ENCODE peak calls at places on chromosomes 5 and 9, in five cellular contexts. One of them, this sample, is unnamed.

GRCh38 chr5:52922384-52922783 is 66.8 kb upstream of the ITGA2 start:
- DNase-seq in iPS-NIHi11: peak
- DNase-seq in effector memory CD8-positive, alpha-beta T cell: no peak
- DNase-seq in hypothalamus: no peak
- DNase-seq in naive thymus-derived CD4-positive, alpha-beta T cell: no peak
- DNase-seq in this sample: peak

GRCh38 chr5:126334755-126335154 is 88.5 kb upstream of the GRAMD2B start:
- DNase-seq in iPS-NIHi11: no peak
- DNase-seq in effector memory CD8-positive, alpha-beta T cell: no peak
- DNase-seq in hypothalamus: no peak
- DNase-seq in naive thymus-derived CD4-positive, alpha-beta T cell: no peak
- DNase-seq in this sample: peak

GRCh38 chr5:126265917-126266316 is 157.3 kb upstream of the GRAMD2B start:
- DNase-seq in iPS-NIHi11: no peak
- DNase-seq in effector memory CD8-positive, alpha-beta T cell: no peak
- DNase-seq in hypothalamus: no peak
- DNase-seq in naive thymus-derived CD4-positive, alpha-beta T cell: no peak
- DNase-seq in this sample: no peak

GRCh38 chr5:1204693-1205242 is 3.4 kb downstream of the SLC6A19 start:
- DNase-seq in iPS-NIHi11: no peak
- DNase-seq in effector memory CD8-positive, alpha-beta T cell: no peak
- DNase-seq in hypothalamus: no peak
- DNase-seq in naive thymus-derived CD4-positive, alpha-beta T cell: no peak
- DNase-seq in this sample: no peak

GRCh38 chr5:122341087-122341486 is 29.1 kb downstream of the SNCAIP start:
- DNase-seq in iPS-NIHi11: no peak
- DNase-seq in effector memory CD8-positive, alpha-beta T cell: no peak
- DNase-seq in hypothalamus: no peak
- DNase-seq in naive thymus-derived CD4-positive, alpha-beta T cell: no peak
- DNase-seq in this sample: no peak

GRCh38 chr9:109101810-109102209 is 17.9 kb downstream of the TMEM245 start:
- DNase-seq in iPS-NIHi11: no peak
- DNase-seq in effector memory CD8-positive, alpha-beta T cell: no peak
- DNase-seq in hypothalamus: no peak
- DNase-seq in naive thymus-derived CD4-positive, alpha-beta T cell: peak
- DNase-seq in this sample: no peak

GRCh38 chr5:140556438-140556837 is 835 bp downstream of the SRA1 start:
- DNase-seq in iPS-NIHi11: no peak
- DNase-seq in effector memory CD8-positive, alpha-beta T cell: no peak
- DNase-seq in hypothalamus: no peak
- DNase-seq in naive thymus-derived CD4-positive, alpha-beta T cell: no peak
- DNase-seq in this sample: no peak

GRCh38 chr5:108078345-108078744 is 303.6 kb downstream of the FBXL17 start:
- DNase-seq in iPS-NIHi11: no peak
- DNase-seq in effector memory CD8-positive, alpha-beta T cell: no peak
- DNase-seq in hypothalamus: no peak
- DNase-seq in naive thymus-derived CD4-positive, alpha-beta T cell: no peak
- DNase-seq in this sample: no peak

GRCh38 chr9:79522793-79523192 is 49.0 kb upstream of the TLE4 start:
- DNase-seq in iPS-NIHi11: no peak
- DNase-seq in effector memory CD8-positive, alpha-beta T cell: no peak
- DNase-seq in hypothalamus: no peak
- DNase-seq in naive thymus-derived CD4-positive, alpha-beta T cell: no peak
- DNase-seq in this sample: no peak

GRCh38 chr5:129094087-129094923 is at the start of gene ISOC1:
- DNase-seq in iPS-NIHi11: peak
- DNase-seq in effector memory CD8-positive, alpha-beta T cell: peak
- DNase-seq in hypothalamus: peak
- DNase-seq in naive thymus-derived CD4-positive, alpha-beta T cell: peak
- DNase-seq in this sample: peak